ENCODE peak calls at places on chromosomes 2 and 18, in four cellular contexts. H, S, K and N are unnamed samples.

GRCh38 chr2:34188464-34188863 is 589.4 kb upstream of the FAM98A start:
- DNase-seq in H (no peak), S (no peak), K (no peak), N (no peak)

GRCh38 chr18:26911840-26912239 is 46.3 kb upstream of the AQP4 start:
- DNase-seq in H (no peak), S (no peak), K (no peak), N (no peak)

GRCh38 chr18:23387265-23387664 is 65.8 kb upstream of the RIOK3 start:
- DNase-seq in H (no peak), S (no peak), K (no peak), N (no peak)

GRCh38 chr2:38716185-38716584 is 35.0 kb downstream of the SRSF7 start:
- DNase-seq in H (no peak), S (no peak), K (no peak), N (no peak)

GRCh38 chr2:100242891-100243670 is 79.2 kb downstream of the LONRF2 start:
- DNase-seq in H (no peak), S (peak; percentile 54), K (peak; percentile 35), N (peak; percentile 87)

GRCh38 chr2:212421571-212422334 is 116.8 kb downstream of the ERBB4 start:
- DNase-seq in H (no peak), S (no peak), K (no peak), N (no peak)

GRCh38 chr18:34936772-34937171 is 104.4 kb upstream of the MAPRE2 start:
- DNase-seq in H (no peak), S (no peak), K (no peak), N (no peak)

GRCh38 chr2:218252509-218253247 is 8.1 kb upstream of the GPBAR1 start:
- DNase-seq in H (no peak), S (no peak), K (no peak), N (no peak)

GRCh38 chr2:120656273-120656960 is 79.3 kb upstream of the GLI2 start:
- DNase-seq in H (no peak), S (no peak), K (no peak), N (no peak)

GRCh38 chr2:67836861-67837260 is 225.9 kb downstream of the C1D start:
- DNase-seq in H (no peak), S (no peak), K (no peak), N (no peak)

GRCh38 chr18:47263197-47263827 is 11.9 kb upstream of the SKOR2 start:
- DNase-seq in H (no peak), S (peak; percentile 8), K (no peak), N (peak; percentile 79)

GRCh38 chr2:165079432-165079831 is 124.1 kb upstream of the SLC38A11 start:
- DNase-seq in H (no peak), S (no peak), K (no peak), N (no peak)

GRCh38 chr2:73994544-73994831 is 9.8 kb downstream of the TET3 start:
- DNase-seq in H (no peak), S (no peak), K (no peak), N (no peak)

GRCh38 chr2:203873921-203874631 is 6.5 kb downstream of the CTLA4 start:
- DNase-seq in H (no peak), S (no peak), K (no peak), N (no peak)

GRCh38 chr2:210445116-210445707 is 31.3 kb downstream of the LANCL1 start:
- DNase-seq in H (no peak), S (peak; percentile 14), K (peak; percentile 6), N (no peak)

GRCh38 chr2:18662689-18663088 is 73.3 kb upstream of the NT5C1B start:
- DNase-seq in H (no peak), S (no peak), K (no peak), N (no peak)

GRCh38 chr18:51039138-51040112 is 9.4 kb downstream of the SMAD4 start:
- DNase-seq in H (no peak), S (peak; percentile 20), K (no peak), N (peak; percentile 30)

GRCh38 chr2:232333361-232334135 is 45.0 kb upstream of the ALPP start:
- DNase-seq in H (no peak), S (peak; percentile 19), K (no peak), N (peak; percentile 67)

GRCh38 chr2:138421971-138422335 is 79.6 kb upstream of the SPOPL start:
- DNase-seq in H (no peak), S (no peak), K (peak; percentile 55), N (no peak)

GRCh38 chr2:176056411-176056810 is 27.4 kb downstream of the EVX2 start:
- DNase-seq in H (no peak), S (no peak), K (no peak), N (no peak)

GRCh38 chr18:59282341-59282740 is 9.1 kb upstream of the RAX start:
- DNase-seq in H (no peak), S (no peak), K (no peak), N (no peak)

GRCh38 chr18:676747-677544 is 19.5 kb downstream of the TYMS start:
- DNase-seq in H (no peak), S (no peak), K (no peak), N (no peak)

GRCh38 chr2:111188681-111189080 is 68.0 kb downstream of the BCL2L11 start:
- DNase-seq in H (no peak), S (no peak), K (no peak), N (no peak)

DNA sequence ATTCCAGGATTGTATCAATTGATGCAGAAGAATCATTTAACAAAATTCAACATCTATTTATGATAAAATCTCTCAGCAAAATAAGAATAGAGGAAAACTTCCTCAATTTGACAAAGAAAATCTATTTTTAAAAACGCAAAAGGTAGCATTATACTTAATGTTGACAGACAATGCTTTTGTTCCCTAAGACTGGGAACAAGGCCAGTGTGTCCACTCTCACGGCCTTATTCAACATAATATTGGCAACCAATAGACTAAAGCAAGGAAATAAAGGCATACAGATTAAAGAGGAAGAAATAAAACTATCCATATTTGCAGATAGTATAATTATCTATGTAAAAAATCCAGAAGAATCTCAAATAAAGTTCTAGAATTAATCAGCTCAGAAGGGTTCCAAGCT is 472.4 kb upstream of the ID2 start:
- DNase-seq in H (no peak), S (no peak), K (no peak), N (no peak)
- TF ChIP-seq ATF3 in H (no peak), S (no peak), K (no peak), N (no peak)

DNA sequence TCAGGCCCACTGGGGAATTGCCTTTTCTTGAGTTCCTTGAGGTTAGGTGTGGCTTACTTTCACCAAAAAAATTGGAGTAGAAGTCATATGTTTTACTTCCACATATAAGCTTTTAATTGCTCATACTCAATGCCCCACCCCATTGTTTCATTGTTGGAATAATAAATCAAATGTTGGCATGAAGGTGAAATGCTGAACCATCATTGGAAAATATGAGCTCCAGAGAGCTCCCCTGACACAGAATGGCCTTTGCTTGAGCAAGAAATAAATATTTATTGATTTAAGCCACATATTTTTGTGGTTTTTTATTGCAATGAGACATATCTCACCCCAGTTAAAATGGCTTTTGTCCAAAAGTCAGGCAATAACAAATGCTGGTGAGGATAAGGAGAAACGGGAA is 167.3 kb upstream of the SRD5A2 start:
- DNase-seq in H (no peak), S (no peak), K (no peak), N (no peak)
- TF ChIP-seq ATF3 in H (no peak), S (no peak), K (no peak), N (no peak)

DNA sequence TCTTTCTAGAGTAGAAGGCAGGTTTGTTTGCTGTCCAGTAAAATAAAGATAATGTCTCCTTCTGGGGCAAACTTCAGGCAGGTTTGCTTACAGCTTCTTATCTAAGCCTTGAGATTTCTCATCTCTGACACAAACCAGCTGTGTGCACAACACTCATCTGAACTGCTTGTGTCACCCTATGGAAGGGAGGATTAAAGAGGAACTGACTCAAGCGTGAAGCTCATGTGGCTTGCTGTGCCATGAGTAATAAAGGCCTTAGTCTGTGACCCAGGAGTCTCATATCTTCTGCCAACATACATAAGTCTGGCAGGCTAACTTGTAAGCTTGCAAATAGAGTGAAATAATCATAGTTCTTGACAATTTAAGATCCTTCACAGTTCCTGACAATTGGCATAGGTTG is 24.2 kb upstream of the CPO start:
- DNase-seq in H (no peak), S (no peak), K (peak; percentile 68), N (no peak)
- TF ChIP-seq ATF3 in H (no peak), S (no peak), K (no peak), N (no peak)

GRCh38 chr2:237628482-237629187 is 1.2 kb downstream of the LRRFIP1 start:
- DNase-seq in H (no peak), S (no peak), K (no peak), N (no peak)

GRCh38 chr2:237627463-237628321 is at the start of gene LRRFIP1:
- DNase-seq in H (no peak), S (no peak), K (no peak), N (peak; percentile 46)

GRCh38 chr2:237625216-237625705 is 2.1 kb upstream of the LRRFIP1 start:
- DNase-seq in H (no peak), S (no peak), K (no peak), N (no peak)

GRCh38 chr2:237625777-237626176 is 1.6 kb upstream of the LRRFIP1 start:
- DNase-seq in H (no peak), S (no peak), K (no peak), N (no peak)

GRCh38 chr2:237626813-237627451 is 455 bp upstream of the LRRFIP1 start:
- DNase-seq in H (no peak), S (no peak), K (no peak), N (peak; percentile 64)
- TF ChIP-seq ATF3 in H (no peak), S (no peak), K (no peak), N (no peak)

DNA sequence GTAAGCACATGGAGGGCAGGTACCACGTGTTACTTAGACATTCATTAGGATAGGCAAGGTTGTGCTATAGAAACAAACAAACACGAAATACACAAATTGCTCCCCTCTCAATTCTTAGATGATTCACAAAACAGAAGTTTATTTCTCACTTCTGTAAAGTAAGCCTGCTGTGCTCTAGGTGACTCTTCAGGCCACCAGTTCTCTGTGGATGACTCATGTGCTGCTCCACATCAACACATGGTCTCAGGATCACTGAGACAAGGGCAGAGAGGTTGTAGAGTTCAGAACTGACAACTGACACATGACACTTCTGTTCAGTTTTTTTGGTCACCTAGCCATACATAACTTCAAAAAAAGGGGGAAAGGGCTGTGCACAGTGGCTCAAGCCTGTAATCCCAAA is 70.6 kb downstream of the DAW1 start:
- DNase-seq in H (no peak), S (no peak), K (no peak), N (no peak)
- TF ChIP-seq ATF3 in H (no peak), S (no peak), K (no peak), N (no peak)

GRCh38 chr2:200172944-200173481 is 133.5 kb upstream of the SPATS2L start:
- DNase-seq in H (no peak), S (no peak), K (no peak), N (no peak)
- TF ChIP-seq ATF3 in H (no peak), S (no peak), K (no peak), N (no peak)